ENCODE peak calls at places on chromosomes 1 and 21, in nine cellular contexts. U is activated naive CD4-positive, alpha-beta T cell treated with Interleukin-2 at 50 U/mL for 16 hours; I is activated CD4-positive, alpha-beta T cell treated with anti-CD3 and anti-CD28 coated beads, Interleukin-2, amount 10 ng/mL, durations not matched to agents 7 days and 5 days; J is activated T-cell treated with anti-CD3 and anti-CD28 coated beads, Interleukin-2, amount 50 U/mL, for 72 hours; Z is activated CD4-positive, CD25-positive, alpha-beta regulatory T cell; X is neural progenitor cell; P is omental fat pad; C is activated CD8-positive, alpha-beta memory T cell treated with anti-CD3 and anti-CD28 coated beads for 4 hours; M is H54. T is an unnamed sample.
A peak's percentile ranks its signal among the peaks of the same experiment; 100 is the strongest.

GRCh38 chr1:14614326-14614725 is 15.8 kb downstream of the KAZN start:
- DNase-seq in U (no peak), I (no peak), J (no peak), Z (no peak), X (no peak), P (no peak), C (no peak), M (no peak), T (no peak)

GRCh38 chr1:58331156-58331555 is 215.4 kb downstream of the OMA1 start:
- DNase-seq in U (no peak), I (no peak), J (no peak), Z (no peak), X (no peak), P (no peak), C (no peak), M (no peak), T (no peak)

GRCh38 chr1:114458208-114458777 is 52.7 kb downstream of the TRIM33 start:
- DNase-seq in U (no peak), I (no peak), J (peak; percentile 10), Z (no peak), X (no peak), P (no peak), C (no peak), M (no peak), T (peak; percentile 60)

GRCh38 chr1:53470155-53470554 is 11.0 kb downstream of the DMRTB1 start:
- DNase-seq in U (no peak), I (no peak), J (no peak), Z (no peak), X (peak; percentile 96), P (no peak), C (no peak), M (no peak), T (no peak)

GRCh38 chr1:30111431-30111830 is 612.0 kb downstream of the MATN1 start:
- DNase-seq in U (no peak), I (peak; percentile 7), J (peak; percentile 22), Z (no peak), X (peak; percentile 85), P (no peak), C (no peak), M (peak; percentile 42), T (no peak)

GRCh38 chr1:101485712-101486111 is 248.9 kb downstream of the S1PR1 start:
- DNase-seq in U (no peak), I (no peak), J (no peak), Z (no peak), X (no peak), P (no peak), C (no peak), M (no peak), T (no peak)

GRCh38 chr1:3080236-3080964 is 11.4 kb downstream of the PRDM16 start:
- DNase-seq in U (no peak), I (no peak), J (no peak), Z (no peak), X (no peak), P (no peak), C (no peak), M (no peak), T (no peak)

GRCh38 chr1:24857528-24858133 is 72.4 kb downstream of the RUNX3 start:
- DNase-seq in U (no peak), I (no peak), J (no peak), Z (no peak), X (peak; percentile 31), P (no peak), C (no peak), M (no peak), T (no peak)

GRCh38 chr1:196607940-196608339 is 300 bp downstream of the KCNT2 start:
- DNase-seq in U (no peak), I (no peak), J (no peak), Z (no peak), X (peak; percentile 26), P (no peak), C (no peak), M (no peak), T (no peak)

GRCh38 chr1:218304281-218305039 is 19.4 kb downstream of the RRP15 start:
- DNase-seq in U (no peak), I (no peak), J (peak; percentile 18), Z (no peak), X (peak; percentile 32), P (no peak), C (no peak), M (no peak), T (no peak)

GRCh38 chr1:216210081-216210480 is 213.2 kb downstream of the USH2A start:
- DNase-seq in U (no peak), I (no peak), J (no peak), Z (no peak), X (no peak), P (no peak), C (no peak), M (no peak), T (no peak)

GRCh38 chr21:40054403-40054802 is 187.2 kb downstream of the PCP4 start:
- DNase-seq in U (no peak), I (no peak), J (no peak), Z (no peak), X (no peak), P (no peak), C (no peak), M (no peak), T (no peak)

GRCh38 chr1:212415107-212415841 is 588 bp upstream of the PACC1 start:
- DNase-seq in U (no peak), I (no peak), J (no peak), Z (no peak), X (no peak), P (no peak), C (no peak), M (no peak), T (peak; percentile 37)

GRCh38 chr1:67651031-67651430 is 34.0 kb upstream of the GADD45A start:
- DNase-seq in U (no peak), I (no peak), J (no peak), Z (no peak), X (no peak), P (no peak), C (no peak), M (no peak), T (no peak)

GRCh38 chr1:114552106-114552639 is 29.2 kb downstream of the BCAS2 start:
- DNase-seq in U (no peak), I (no peak), J (no peak), Z (no peak), X (no peak), P (no peak), C (no peak), M (no peak), T (no peak)

GRCh38 chr1:25695991-25696330 is 79.4 kb downstream of the MAN1C1 start:
- DNase-seq in U (no peak), I (no peak), J (no peak), Z (no peak), X (no peak), P (no peak), C (no peak), M (peak; percentile 74), T (no peak)

GRCh38 chr1:12447849-12448312 is 170.1 kb downstream of the DHRS3 start:
- DNase-seq in U (no peak), I (no peak), J (no peak), Z (no peak), X (no peak), P (no peak), C (no peak), M (no peak), T (no peak)

GRCh38 chr1:173489929-173490328 is 12.8 kb downstream of the PRDX6 start:
- DNase-seq in U (no peak), I (no peak), J (no peak), Z (no peak), X (no peak), P (no peak), C (no peak), M (no peak), T (no peak)

GRCh38 chr21:38310619-38311018 is 53.8 kb downstream of the KCNJ15 start:
- DNase-seq in U (no peak), I (no peak), J (no peak), Z (no peak), X (no peak), P (no peak), C (no peak), M (no peak), T (peak; percentile 82)

GRCh38 chr1:203534526-203534925 is 40.6 kb downstream of the OPTC start:
- DNase-seq in U (no peak), I (no peak), J (no peak), Z (no peak), X (peak; percentile 1), P (peak; percentile 71), C (no peak), M (peak; percentile 88), T (no peak)

GRCh38 chr1:44472614-44473262 is 67.7 kb downstream of the RNF220 start:
- DNase-seq in U (no peak), I (no peak), J (no peak), Z (no peak), X (no peak), P (no peak), C (no peak), M (no peak), T (no peak)

GRCh38 chr21:17987328-17987727 is 168.2 kb upstream of the C21orf91 start:
- DNase-seq in U (no peak), I (no peak), J (no peak), Z (no peak), X (no peak), P (no peak), C (no peak), M (no peak), T (no peak)

GRCh38 chr1:209355415-209355814 is 228.1 kb upstream of the CAMK1G start:
- DNase-seq in U (no peak), I (no peak), J (no peak), Z (no peak), X (no peak), P (no peak), C (no peak), M (no peak), T (no peak)

GRCh38 chr1:151995774-151996173 is 2.1 kb upstream of the S100A10 start:
- DNase-seq in U (no peak), I (no peak), J (no peak), Z (no peak), X (no peak), P (no peak), C (no peak), M (no peak), T (no peak)

GRCh38 chr1:93395195-93395594 is 49.5 kb downstream of the DR1 start:
- DNase-seq in U (no peak), I (no peak), J (no peak), Z (no peak), X (no peak), P (no peak), C (no peak), M (no peak), T (no peak)

GRCh38 chr1:2476066-2476999 is at the start of gene PLCH2:
- DNase-seq in U (no peak), I (no peak), J (no peak), Z (no peak), X (peak; percentile 75), P (no peak), C (no peak), M (no peak), T (no peak)

GRCh38 chr1:159465191-159465603 is 25.7 kb downstream of the OR10J1 start:
- DNase-seq in U (no peak), I (no peak), J (no peak), Z (no peak), X (no peak), P (no peak), C (no peak), M (no peak), T (no peak)

GRCh38 chr1:212132040-212132439 is 96.5 kb downstream of the DTL start:
- DNase-seq in U (no peak), I (no peak), J (peak; percentile 9), Z (no peak), X (no peak), P (no peak), C (no peak), M (no peak), T (no peak)

GRCh38 chr1:148263906-148264255 is 111.8 kb upstream of the NBPF11 start:
- DNase-seq in U (no peak), I (no peak), J (no peak), Z (no peak), X (no peak), P (no peak), C (no peak), M (no peak), T (no peak)

GRCh38 chr1:17440074-17440826 is 773 bp upstream of the RCC2 start:
- DNase-seq in U (no peak), I (no peak), J (peak; percentile 29), Z (no peak), X (peak; percentile 58), P (no peak), C (no peak), M (no peak), T (no peak)

GRCh38 chr1:107687846-107688753 is 276.9 kb downstream of the VAV3 start:
- DNase-seq in U (no peak), I (no peak), J (no peak), Z (no peak), X (no peak), P (no peak), C (no peak), M (no peak), T (peak; percentile 37)